ENCODE peak calls at places on chromosomes 5 and 9, in four cellular contexts. E, F, H and S are unnamed samples.

GRCh38 chr5:180640301-180640764 is 9.1 kb downstream of the FLT4 start:
- DNase-seq in E (peak; percentile 24), F (no peak), H (no peak), S (peak; percentile 8)

GRCh38 chr9:20569525-20569924 is 52.8 kb downstream of the MLLT3 start:
- DNase-seq in E (no peak), F (no peak), H (no peak), S (no peak)

GRCh38 chr5:27472000-27472763 is 433.8 kb upstream of the CDH9 start:
- DNase-seq in E (peak; percentile 3), F (peak; percentile 57), H (peak; percentile 89), S (peak; percentile 85)

GRCh38 chr9:137095664-137096517 is 9.1 kb downstream of the MAN1B1 start:
- DNase-seq in E (peak; percentile 59), F (peak; percentile 61), H (no peak), S (no peak)

GRCh38 chr5:67015577-67016290 is 180.9 kb downstream of the CD180 start:
- DNase-seq in E (no peak), F (no peak), H (peak; percentile 35), S (no peak)

GRCh38 chr9:84839538-84839937 is 170.0 kb downstream of the NTRK2 start:
- DNase-seq in E (peak; percentile 26), F (no peak), H (no peak), S (no peak)

GRCh38 chr5:124744170-124744911 is 2.1 kb downstream of the ZNF608 start:
- DNase-seq in E (no peak), F (no peak), H (no peak), S (no peak)

GRCh38 chr5:7467179-7467578 is 71.2 kb downstream of the ADCY2 start:
- DNase-seq in E (no peak), F (no peak), H (no peak), S (no peak)

GRCh38 chr9:79221084-79221483 is 350.7 kb upstream of the TLE4 start:
- DNase-seq in E (no peak), F (no peak), H (no peak), S (no peak)

GRCh38 chr5:118233601-118234000 is 754.7 kb downstream of the DTWD2 start:
- DNase-seq in E (no peak), F (no peak), H (no peak), S (no peak)

GRCh38 chr9:69971643-69972449 is 71.8 kb upstream of the MAMDC2 start:
- DNase-seq in E (peak; percentile 69), F (no peak), H (peak; percentile 55), S (peak; percentile 83)

GRCh38 chr5:91162534-91163381 is 220.4 kb downstream of the ARRDC3 start:
- DNase-seq in E (no peak), F (peak; percentile 78), H (peak; percentile 13), S (no peak)

GRCh38 chr5:57825026-57825683 is 342.5 kb upstream of the ACTBL2 start:
- DNase-seq in E (no peak), F (no peak), H (no peak), S (no peak)

GRCh38 chr5:87367243-87367642 is 45.5 kb downstream of the CCNH start:
- DNase-seq in E (no peak), F (no peak), H (no peak), S (no peak)

GRCh38 chr5:77312411-77312810 is 101.9 kb downstream of the PDE8B start:
- DNase-seq in E (no peak), F (no peak), H (no peak), S (no peak)

GRCh38 chr9:8677725-8678124 is 878.1 kb upstream of the DMAC1 start:
- DNase-seq in E (no peak), F (no peak), H (no peak), S (no peak)

GRCh38 chr5:40882291-40882690 is 27.0 kb upstream of the C7 start:
- DNase-seq in E (no peak), F (no peak), H (no peak), S (no peak)

GRCh38 chr9:77673912-77674791 is 26.0 kb upstream of the GNA14 start:
- DNase-seq in E (no peak), F (no peak), H (no peak), S (no peak)

GRCh38 chr5:14097998-14098471 is 45.1 kb upstream of the TRIO start:
- DNase-seq in E (no peak), F (no peak), H (no peak), S (no peak)

GRCh38 chr9:92455217-92455616 is 27.1 kb downstream of the ASPN start:
- DNase-seq in E (no peak), F (no peak), H (peak; percentile 30), S (peak; percentile 26)

GRCh38 chr9:94623253-94623652 is 16.1 kb downstream of the FBP1 start:
- DNase-seq in E (peak; percentile 67), F (no peak), H (peak; percentile 74), S (peak; percentile 79)

GRCh38 chr5:80069918-80070318 is 34.8 kb downstream of the THBS4 start:
- DNase-seq in E (no peak), F (no peak), H (no peak), S (no peak)

GRCh38 chr5:170070556-170071412 is 34.9 kb upstream of the FOXI1 start:
- DNase-seq in E (peak; percentile 43), F (no peak), H (peak; percentile 66), S (peak; percentile 83)

GRCh38 chr9:35035851-35036701 is 36.3 kb downstream of the VCP start:
- DNase-seq in E (no peak), F (no peak), H (no peak), S (peak; percentile 34)

GRCh38 chr9:2681981-2682380 is 35.3 kb upstream of the KCNV2 start:
- DNase-seq in E (no peak), F (no peak), H (no peak), S (no peak)

GRCh38 chr9:132249123-132249522 is 87.3 kb downstream of the NTNG2 start:
- DNase-seq in E (no peak), F (no peak), H (no peak), S (no peak)

GRCh38 chr9:130328349-130328801 is 62.8 kb downstream of the HMCN2 start:
- DNase-seq in E (no peak), F (no peak), H (no peak), S (no peak)

GRCh38 chr9:19555214-19555613 is 146.4 kb downstream of the ACER2 start:
- DNase-seq in E (no peak), F (no peak), H (no peak), S (no peak)

GRCh38 chr9:19554518-19554917 is 145.7 kb downstream of the ACER2 start:
- DNase-seq in E (no peak), F (no peak), H (no peak), S (no peak)

GRCh38 chr9:19552282-19552681 is 143.5 kb downstream of the ACER2 start:
- DNase-seq in E (no peak), F (no peak), H (no peak), S (no peak)

GRCh38 chr9:19552693-19553092 is 143.9 kb downstream of the ACER2 start:
- DNase-seq in E (no peak), F (no peak), H (no peak), S (no peak)

GRCh38 chr9:19553441-19553840 is 144.6 kb downstream of the ACER2 start:
- DNase-seq in E (no peak), F (no peak), H (no peak), S (no peak)
- TF ChIP-seq USF1 in E (no peak), F (no peak), H (no peak), S (no peak)

DNA sequence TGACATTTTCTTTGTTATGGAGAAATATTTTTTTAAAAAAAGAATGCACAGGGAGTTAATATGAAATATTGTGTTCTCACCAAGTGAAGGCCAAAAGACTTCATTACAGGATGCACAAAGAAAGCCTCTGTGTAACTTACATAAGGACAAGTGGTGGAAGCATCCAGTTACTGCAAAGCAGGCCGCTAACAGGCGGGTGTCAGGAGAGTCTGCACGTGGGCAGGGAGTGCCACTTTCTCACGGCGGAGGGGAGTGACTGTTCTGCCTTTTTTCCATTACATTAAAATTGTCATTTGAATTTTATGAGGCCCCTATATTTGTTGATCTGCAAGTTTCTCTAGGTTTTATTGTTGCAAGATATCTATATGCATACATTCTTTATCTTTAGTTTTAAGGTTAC is 28.1 kb upstream of the SPATA31E1 start:
- DNase-seq in E (peak; percentile 64), F (no peak), H (no peak), S (no peak)
- TF ChIP-seq USF1 in E (no peak), F (no peak), H (no peak), S (no peak)

GRCh38 chr5:64947031-64947430 is 178.3 kb downstream of the CWC27 start:
- DNase-seq in E (peak; percentile 36), F (no peak), H (peak; percentile 41), S (no peak)
- TF ChIP-seq USF1 in E (no peak), F (no peak), H (no peak), S (no peak)

DNA sequence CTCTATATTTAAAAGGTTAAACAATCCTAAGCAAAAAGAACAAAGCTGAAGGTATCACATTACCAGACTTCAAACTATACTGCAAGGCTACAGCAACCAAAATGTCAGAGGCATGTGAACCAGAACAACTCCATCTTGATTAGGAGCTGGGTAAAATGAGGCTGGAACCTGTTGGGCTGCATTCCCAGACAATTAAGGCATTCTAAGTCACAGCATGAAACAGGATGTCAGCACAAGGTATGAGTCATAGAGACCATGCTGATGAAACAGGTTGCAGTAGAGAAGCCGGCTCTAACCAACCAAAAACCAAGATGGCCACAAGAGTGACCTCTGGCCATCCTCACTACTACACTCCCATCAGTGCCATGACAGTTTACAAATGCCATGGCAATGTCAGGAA is 252.0 kb downstream of the RASEF start:
- DNase-seq in E (no peak), F (no peak), H (no peak), S (peak; percentile 43)
- TF ChIP-seq USF1 in E (no peak), F (no peak), H (no peak), S (no peak)

GRCh38 chr9:111644195-111644772 is 13.2 kb downstream of the DNAJC25 start:
- DNase-seq in E (no peak), F (no peak), H (peak; percentile 36), S (no peak)
- TF ChIP-seq USF1 in E (no peak), F (no peak), H (no peak), S (no peak)

GRCh38 chr5:89883967-89884366 is 525.6 kb downstream of the CETN3 start:
- DNase-seq in E (no peak), F (no peak), H (no peak), S (no peak)

GRCh38 chr5:89878733-89879132 is 530.8 kb downstream of the CETN3 start:
- DNase-seq in E (no peak), F (no peak), H (no peak), S (no peak)

GRCh38 chr5:89878140-89878570 is 531.4 kb downstream of the CETN3 start:
- DNase-seq in E (no peak), F (no peak), H (peak; percentile 7), S (no peak)
- TF ChIP-seq USF1 in E (peak; percentile 88), F (no peak), H (peak; percentile 66), S (no peak)

GRCh38 chr9:126788631-126789349 is 16.1 kb upstream of the ZBTB43 start:
- DNase-seq in E (no peak), F (no peak), H (no peak), S (no peak)
- TF ChIP-seq USF1 in E (no peak), F (no peak), H (no peak), S (no peak)

GRCh38 chr9:21835111-21835510 is 32.7 kb downstream of the MTAP start:
- DNase-seq in E (no peak), F (no peak), H (no peak), S (no peak)
- TF ChIP-seq USF1 in E (no peak), F (no peak), H (no peak), S (no peak)

DNA sequence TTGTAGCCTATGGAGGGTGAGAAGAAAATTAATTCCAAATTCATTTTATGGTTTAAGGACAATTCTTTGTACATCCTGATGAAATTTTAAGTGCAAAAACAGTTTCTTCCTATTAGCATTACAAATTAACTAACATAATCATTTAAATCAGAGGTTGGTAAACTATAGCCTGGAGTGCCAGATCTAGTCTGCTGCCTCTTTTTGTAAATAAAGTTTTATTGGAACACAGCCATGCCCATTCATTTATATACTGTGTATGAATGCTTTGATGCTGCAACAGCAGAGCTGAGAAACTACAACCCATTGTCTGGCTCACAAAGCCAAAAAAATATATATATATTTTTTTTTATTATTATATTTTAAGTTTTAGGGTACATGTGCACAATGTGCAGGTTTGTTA is 80.2 kb downstream of the FNIP1 start:
- DNase-seq in E (no peak), F (no peak), H (no peak), S (no peak)
- TF ChIP-seq USF1 in E (no peak), F (no peak), H (no peak), S (no peak)